ENCODE peak calls at places on chromosomes 4 and X, in ten cellular contexts. E is A549; P is uterus; G is ovary; L is lung; O is left ventricle myocardium inferior; V is OCI-LY7; D is fibroblast of lung; M is transverse colon; T is CD4-positive, alpha-beta memory T cell. I is an unnamed sample.

GRCh38 chrX:106973433-106974149 is 26.4 kb downstream of the MORC4 start:
- DNase-seq in E (no peak), P (no peak), G (no peak), L (no peak), O (no peak), V (no peak), D (no peak), M (no peak), T (no peak), I (no peak)

GRCh38 chr4:8287606-8288280 is 18.2 kb downstream of the HTRA3 start:
- DNase-seq in E (no peak), P (no peak), G (no peak), L (no peak), O (peak; percentile 7), V (no peak), D (no peak), M (no peak), T (no peak), I (no peak)

GRCh38 chr4:54268151-54268550 is 39.1 kb downstream of the PDGFRA start:
- DNase-seq in E (no peak), P (no peak), G (no peak), L (no peak), O (no peak), V (no peak), D (peak; percentile 28), M (no peak), T (no peak), I (no peak)

GRCh38 chr4:7192252-7193039 is at the start of gene SORCS2:
- DNase-seq in E (peak; percentile 42), P (peak; percentile 80), G (peak; percentile 73), L (no peak), O (peak; percentile 64), V (no peak), D (peak; percentile 36), M (peak; percentile 49), T (peak; percentile 37), I (peak; percentile 74)

GRCh38 chr4:98516441-98517323 is 141.7 kb downstream of the TSPAN5 start:
- DNase-seq in E (no peak), P (no peak), G (peak; percentile 59), L (no peak), O (no peak), V (no peak), D (peak; percentile 50), M (no peak), T (no peak), I (no peak)

GRCh38 chr4:108861339-108861738 is 98.5 kb upstream of the ETNPPL start:
- DNase-seq in E (no peak), P (no peak), G (no peak), L (no peak), O (no peak), V (no peak), D (peak; percentile 11), M (no peak), T (no peak), I (peak; percentile 25)

GRCh38 chr4:175070444-175070843 is 152.3 kb downstream of the ADAM29 start:
- DNase-seq in E (no peak), P (no peak), G (no peak), L (no peak), O (no peak), V (no peak), D (no peak), M (no peak), T (no peak), I (no peak)

GRCh38 chrX:53223068-53223693 is 1.8 kb downstream of the KDM5C start:
- DNase-seq in E (no peak), P (no peak), G (no peak), L (peak; percentile 32), O (no peak), V (no peak), D (peak; percentile 0), M (peak; percentile 26), T (no peak), I (no peak)

GRCh38 chr4:174631901-174632758 is 109.8 kb upstream of the HPGD start:
- DNase-seq in E (peak; percentile 5), P (no peak), G (no peak), L (no peak), O (no peak), V (peak; percentile 49), D (peak; percentile 73), M (no peak), T (peak; percentile 25), I (peak; percentile 21)

GRCh38 chrX:53239474-53239873 is 14.5 kb upstream of the KDM5C start:
- DNase-seq in E (peak; percentile 28), P (no peak), G (no peak), L (no peak), O (no peak), V (peak; percentile 26), D (no peak), M (no peak), T (no peak), I (peak; percentile 67)

GRCh38 chr4:159400782-159401712 is 298.2 kb downstream of the RAPGEF2 start:
- DNase-seq in E (no peak), P (no peak), G (no peak), L (no peak), O (no peak), V (no peak), D (no peak), M (no peak), T (no peak), I (no peak)

GRCh38 chr4:178316211-178316610 is 874.0 kb upstream of the AGA start:
- DNase-seq in E (no peak), P (no peak), G (no peak), L (no peak), O (no peak), V (no peak), D (no peak), M (peak; percentile 35), T (no peak), I (no peak)

DNA sequence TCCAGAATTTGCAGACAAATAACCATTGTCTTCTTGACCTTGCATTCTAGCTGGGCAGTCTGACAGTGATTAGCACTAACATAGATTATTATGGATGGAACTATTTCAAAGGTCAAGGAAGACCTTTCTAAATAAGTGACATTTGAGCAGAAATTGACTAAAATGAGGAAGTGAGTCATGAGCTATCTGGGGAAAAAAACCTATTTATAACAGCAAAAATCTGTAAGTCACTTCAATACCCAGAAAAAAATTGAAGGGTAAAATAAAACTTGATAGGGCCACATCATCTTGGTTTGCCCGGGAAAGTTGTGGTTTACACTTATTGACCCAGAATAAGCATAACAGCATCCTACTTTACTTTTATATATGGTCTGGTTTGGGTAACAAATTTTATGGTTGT is 414.6 kb upstream of the HS3ST1 start:
- DNase-seq in E (no peak), P (no peak), G (no peak), L (no peak), O (no peak), V (no peak), D (no peak), M (no peak), T (no peak), I (no peak)
- H3K9me3 ChIP-seq in E (no peaks in the 10 kb centered on the region), P (no peaks in the 10 kb centered on the region), G (no peaks in the 10 kb centered on the region), L (no peaks in the 10 kb centered on the region), O (no peaks in the 10 kb centered on the region), V (no peaks in the 10 kb centered on the region), D (no peaks in the 10 kb centered on the region), M (no peaks in the 10 kb centered on the region), T (no peaks in the 10 kb centered on the region), I (no peaks in the 10 kb centered on the region)

GRCh38 chrX:132480581-132481203 is 8.1 kb downstream of the MBNL3 start:
- DNase-seq in E (no peak), P (peak; percentile 24), G (peak; percentile 10), L (peak; percentile 29), O (no peak), V (peak; percentile 89), D (peak; percentile 87), M (peak; percentile 64), T (peak; percentile 54), I (peak; percentile 43)
- H3K4me3 ChIP-seq in E (no peak overlapping the region), P (peak overlapping the region; percentile 21), G (peak overlapping the region; percentile 23), L (no peak overlapping the region), O (peak overlapping the region; percentile 49), V (peak overlapping the region; percentile 66), D (peak overlapping the region; percentile 18), M (peak overlapping the region; percentile 6), T (peak overlapping the region; percentile 56), I (no peak overlapping the region)

GRCh38 chr4:156137971-156138581 is 184.4 kb upstream of the CTSO start:
- DNase-seq in E (no peak), P (no peak), G (no peak), L (no peak), O (no peak), V (no peak), D (no peak), M (no peak), T (no peak), I (peak; percentile 73)
- H3K4me1 ChIP-seq in E (no peaks in the 10 kb centered on the region), P (no peaks in the 10 kb centered on the region), G (no peaks in the 10 kb centered on the region), L (no peaks in the 10 kb centered on the region), O (no peaks in the 10 kb centered on the region), V (no peaks in the 10 kb centered on the region), D (no peaks in the 10 kb centered on the region), M (peaks cover 6% of the 10 kb centered on the region), T (no peaks in the 10 kb centered on the region), I (peaks cover 20% of the 10 kb centered on the region)

GRCh38 chr4:161496-162284 is 37.4 kb downstream of the ZNF718 start:
- DNase-seq in E (no peak), P (no peak), G (no peak), L (no peak), O (no peak), V (no peak), D (peak; percentile 7), M (no peak), T (no peak), I (no peak)
- H3K9me3 ChIP-seq in E (peaks cover 58% of the 10 kb centered on the region), P (peaks cover 5% of the 10 kb centered on the region), G (peaks cover 17% of the 10 kb centered on the region), L (peaks cover 9% of the 10 kb centered on the region), O (peaks cover 100% of the 10 kb centered on the region), V (peaks cover 67% of the 10 kb centered on the region), D (peaks cover 2% of the 10 kb centered on the region), M (peaks cover 89% of the 10 kb centered on the region), T (peaks cover 52% of the 10 kb centered on the region), I (peaks cover 32% of the 10 kb centered on the region)

GRCh38 chr4:75726577-75726976 is 2.2 kb downstream of the USO1 start:
- DNase-seq in E (no peak), P (no peak), G (no peak), L (no peak), O (no peak), V (no peak), D (no peak), M (no peak), T (no peak), I (no peak)
- H3K4me3 ChIP-seq in E (peak overlapping the region; percentile 68), P (no peak overlapping the region), G (no peak overlapping the region), L (no peak overlapping the region), O (peak overlapping the region; percentile 92), V (peak overlapping the region; percentile 84), D (peak overlapping the region; percentile 38), M (no peak overlapping the region), T (no peak overlapping the region), I (peak overlapping the region; percentile 94)

DNA sequence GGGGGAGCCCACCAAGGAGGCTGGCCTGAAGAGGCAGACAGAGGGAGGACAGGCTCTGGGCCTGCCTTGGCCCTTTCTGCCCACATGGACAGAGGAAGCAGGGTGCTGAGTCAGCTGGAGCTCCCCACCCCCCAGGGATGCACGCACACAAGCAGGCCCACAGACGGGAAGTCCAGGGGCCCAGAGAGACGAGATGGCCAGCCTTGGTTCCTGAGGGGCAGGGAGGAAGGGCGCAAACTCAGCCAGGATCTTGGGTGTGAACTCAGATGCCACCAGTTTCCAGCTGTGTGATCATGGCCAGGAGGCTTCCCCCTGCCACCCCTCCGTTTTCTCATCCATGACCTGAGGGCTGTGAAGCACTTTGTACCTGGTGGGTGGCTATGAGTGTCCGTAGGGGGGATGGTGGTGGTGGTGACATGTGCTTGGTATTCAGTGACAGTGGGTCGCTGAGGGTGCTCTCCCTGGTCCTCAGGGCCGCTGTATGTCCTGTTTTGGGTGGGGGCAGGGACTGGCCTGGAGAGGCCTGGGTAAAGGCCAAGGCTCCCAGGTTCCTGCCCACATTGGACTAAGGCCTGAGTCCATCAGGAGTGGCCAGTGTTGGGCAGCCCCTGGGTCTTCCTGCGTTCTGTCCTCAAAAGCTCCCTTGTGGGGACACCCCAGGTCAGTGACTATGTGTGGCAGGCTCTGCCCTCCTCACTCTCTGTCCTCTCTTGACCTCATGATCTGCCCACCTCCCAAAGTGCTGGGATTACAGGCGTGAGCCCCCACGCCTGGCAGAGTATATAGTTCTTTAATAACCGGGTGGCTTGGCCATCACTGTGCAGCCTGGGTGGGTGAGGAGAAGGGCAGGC is 2.0 kb downstream of the SH3BP2 start:
- DNase-seq in E (no peak), P (no peak), G (peak; percentile 39), L (peak; percentile 68), O (peak; percentile 75), V (no peak), D (peak; percentile 80), M (peak; percentile 55), T (no peak), I (no peak)
- H3K4me1 ChIP-seq in E (peaks cover 57% of the 10 kb centered on the region), P (no peaks in the 10 kb centered on the region), G (peaks cover 14% of the 10 kb centered on the region), L (peaks cover 65% of the 10 kb centered on the region), O (peaks cover 88% of the 10 kb centered on the region), V (peaks cover 30% of the 10 kb centered on the region), D (peaks cover 25% of the 10 kb centered on the region), M (peaks cover 76% of the 10 kb centered on the region), T (peaks cover 51% of the 10 kb centered on the region), I (peaks cover 5% of the 10 kb centered on the region)

I was measured in HAP-1.